ENCODE peak calls at places on chromosome 17, in four cellular contexts. One of them, this sample, is unnamed.

GRCh38 chr17:28967240-28968135 is 16.2 kb upstream of the PHF12 start:
- DNase-seq in cardiac muscle cell: no peak
- DNase-seq in stomach: no peak
- DNase-seq in fibroblast of lung: peak
- DNase-seq in this sample: peak

GRCh38 chr17:50329716-50330115 is 16.2 kb upstream of the XYLT2 start:
- DNase-seq in cardiac muscle cell: no peak
- DNase-seq in stomach: no peak
- DNase-seq in fibroblast of lung: no peak
- DNase-seq in this sample: no peak

GRCh38 chr17:8209909-8210760 is at the start of gene AURKB:
- DNase-seq in fibroblast of lung: peak
- DNase-seq in stomach: peak
- DNase-seq in cardiac muscle cell: peak
- DNase-seq in this sample: peak

GRCh38 chr17:34252890-34253525 is 2.1 kb upstream of the CCL2 start:
- DNase-seq in stomach: no peak
- DNase-seq in cardiac muscle cell: no peak
- DNase-seq in fibroblast of lung: peak
- DNase-seq in this sample: no peak

GRCh38 chr17:8041249-8041928 is 2.5 kb downstream of the ALOX15B start:
- DNase-seq in cardiac muscle cell: peak
- DNase-seq in fibroblast of lung: peak
- DNase-seq in stomach: peak
- DNase-seq in this sample: no peak

GRCh38 chr17:73196500-73196899 is 3.6 kb downstream of the COG1 start:
- DNase-seq in cardiac muscle cell: peak
- DNase-seq in fibroblast of lung: peak
- DNase-seq in stomach: peak
- DNase-seq in this sample: no peak

GRCh38 chr17:17987901-17988300 is 15.2 kb downstream of the DRC3 start:
- DNase-seq in stomach: no peak
- DNase-seq in cardiac muscle cell: no peak
- DNase-seq in fibroblast of lung: no peak
- DNase-seq in this sample: no peak

GRCh38 chr17:61247438-61247837 is 152.2 kb upstream of the TBX2 start:
- DNase-seq in cardiac muscle cell: no peak
- DNase-seq in stomach: no peak
- DNase-seq in fibroblast of lung: peak
- DNase-seq in this sample: no peak

GRCh38 chr17:78883090-78883532 is 19.9 kb downstream of the CEP295NL start:
- DNase-seq in stomach: peak
- DNase-seq in fibroblast of lung: peak
- DNase-seq in cardiac muscle cell: no peak
- DNase-seq in this sample: peak

GRCh38 chr17:82338858-82339633 is 5.5 kb upstream of the SECTM1 start:
- DNase-seq in cardiac muscle cell: no peak
- DNase-seq in fibroblast of lung: peak
- DNase-seq in stomach: peak
- DNase-seq in this sample: peak

GRCh38 chr17:6528557-6528956 is 27.8 kb downstream of the PITPNM3 start:
- DNase-seq in fibroblast of lung: no peak
- DNase-seq in stomach: no peak
- DNase-seq in cardiac muscle cell: no peak
- DNase-seq in this sample: no peak

GRCh38 chr17:75749545-75750389 is 15.2 kb downstream of the GALK1 start:
- DNase-seq in stomach: peak
- DNase-seq in cardiac muscle cell: peak
- DNase-seq in fibroblast of lung: peak
- DNase-seq in this sample: peak

GRCh38 chr17:68600881-68601564 is at the start of gene FAM20A:
- DNase-seq in fibroblast of lung: no peak
- DNase-seq in stomach: peak
- DNase-seq in cardiac muscle cell: peak
- DNase-seq in this sample: peak

GRCh38 chr17:36142806-36143205 is 33.6 kb downstream of the TBC1D3B start:
- DNase-seq in cardiac muscle cell: no peak
- DNase-seq in stomach: no peak
- DNase-seq in fibroblast of lung: no peak
- DNase-seq in this sample: no peak

GRCh38 chr17:29870836-29871430 is 59.1 kb downstream of the SSH2 start:
- DNase-seq in cardiac muscle cell: no peak
- DNase-seq in fibroblast of lung: no peak
- DNase-seq in stomach: no peak
- DNase-seq in this sample: no peak

GRCh38 chr17:50265690-50266306 is 8.5 kb upstream of the TMEM92 start:
- DNase-seq in stomach: no peak
- DNase-seq in cardiac muscle cell: no peak
- DNase-seq in fibroblast of lung: no peak
- DNase-seq in this sample: peak

GRCh38 chr17:13650096-13650675 is 48.5 kb upstream of the HS3ST3A1 start:
- DNase-seq in cardiac muscle cell: no peak
- DNase-seq in stomach: no peak
- DNase-seq in fibroblast of lung: no peak
- DNase-seq in this sample: no peak

GRCh38 chr17:50363217-50364060 is 9.5 kb downstream of the MRPL27 start:
- DNase-seq in stomach: no peak
- DNase-seq in fibroblast of lung: peak
- DNase-seq in cardiac muscle cell: peak
- DNase-seq in this sample: no peak

GRCh38 chr17:56596741-56597494 is 3.4 kb downstream of the NOG start:
- DNase-seq in fibroblast of lung: no peak
- DNase-seq in cardiac muscle cell: peak
- DNase-seq in stomach: no peak
- DNase-seq in this sample: no peak

GRCh38 chr17:9959377-9959981 is 54.4 kb upstream of the RCVRN start:
- DNase-seq in cardiac muscle cell: peak
- DNase-seq in stomach: no peak
- DNase-seq in fibroblast of lung: peak
- DNase-seq in this sample: no peak

GRCh38 chr17:82444941-82445521 is 5.5 kb downstream of the CYBC1 start:
- DNase-seq in cardiac muscle cell: no peak
- DNase-seq in stomach: peak
- DNase-seq in fibroblast of lung: peak
- DNase-seq in this sample: peak

GRCh38 chr17:79836952-79837887 is 2.0 kb downstream of the CBX4 start:
- DNase-seq in fibroblast of lung: peak
- DNase-seq in cardiac muscle cell: peak
- DNase-seq in stomach: peak
- DNase-seq in this sample: peak

GRCh38 chr17:9225305-9226101 is 204.2 kb downstream of the NTN1 start:
- DNase-seq in stomach: no peak
- DNase-seq in cardiac muscle cell: no peak
- DNase-seq in fibroblast of lung: no peak
- DNase-seq in this sample: peak

GRCh38 chr17:80931421-80932265 is 60.0 kb upstream of the CHMP6 start:
- DNase-seq in stomach: no peak
- DNase-seq in fibroblast of lung: peak
- DNase-seq in cardiac muscle cell: peak
- DNase-seq in this sample: peak

GRCh38 chr17:47844230-47844629 is 3.2 kb upstream of the SCRN2 start:
- DNase-seq in fibroblast of lung: peak
- DNase-seq in cardiac muscle cell: no peak
- DNase-seq in stomach: no peak
- DNase-seq in this sample: no peak

GRCh38 chr17:47843391-47843730 is 2.3 kb upstream of the SCRN2 start:
- DNase-seq in stomach: no peak
- DNase-seq in cardiac muscle cell: no peak
- DNase-seq in fibroblast of lung: no peak
- DNase-seq in this sample: no peak

GRCh38 chr17:47847341-47848197 is 3.4 kb downstream of the SP6 start:
- DNase-seq in cardiac muscle cell: peak
- DNase-seq in fibroblast of lung: no peak
- DNase-seq in stomach: no peak
- DNase-seq in this sample: no peak

GRCh38 chr17:47846741-47847340 is 4.1 kb downstream of the SP6 start:
- DNase-seq in stomach: no peak
- DNase-seq in cardiac muscle cell: peak
- DNase-seq in fibroblast of lung: no peak
- DNase-seq in this sample: no peak

GRCh38 chr17:47844814-47845453 is 3.9 kb upstream of the SCRN2 start:
- DNase-seq in stomach: no peak
- DNase-seq in fibroblast of lung: no peak
- DNase-seq in cardiac muscle cell: no peak
- DNase-seq in this sample: no peak
- TF ChIP-seq CTCF in stomach: no peak
- TF ChIP-seq CTCF in fibroblast of lung: peak
- TF ChIP-seq CTCF in cardiac muscle cell: peak
- TF ChIP-seq CTCF in this sample: no peak

GRCh38 chr17:41505007-41505835 is at the start of gene KRT13:
- DNase-seq in fibroblast of lung: no peak
- DNase-seq in cardiac muscle cell: no peak
- DNase-seq in stomach: no peak
- DNase-seq in this sample: no peak
- H3K27ac ChIP-seq in fibroblast of lung: no peak
- H3K27ac ChIP-seq in cardiac muscle cell: no peak
- H3K27ac ChIP-seq in stomach: no peak
- H3K27ac ChIP-seq in this sample: no peak

DNA sequence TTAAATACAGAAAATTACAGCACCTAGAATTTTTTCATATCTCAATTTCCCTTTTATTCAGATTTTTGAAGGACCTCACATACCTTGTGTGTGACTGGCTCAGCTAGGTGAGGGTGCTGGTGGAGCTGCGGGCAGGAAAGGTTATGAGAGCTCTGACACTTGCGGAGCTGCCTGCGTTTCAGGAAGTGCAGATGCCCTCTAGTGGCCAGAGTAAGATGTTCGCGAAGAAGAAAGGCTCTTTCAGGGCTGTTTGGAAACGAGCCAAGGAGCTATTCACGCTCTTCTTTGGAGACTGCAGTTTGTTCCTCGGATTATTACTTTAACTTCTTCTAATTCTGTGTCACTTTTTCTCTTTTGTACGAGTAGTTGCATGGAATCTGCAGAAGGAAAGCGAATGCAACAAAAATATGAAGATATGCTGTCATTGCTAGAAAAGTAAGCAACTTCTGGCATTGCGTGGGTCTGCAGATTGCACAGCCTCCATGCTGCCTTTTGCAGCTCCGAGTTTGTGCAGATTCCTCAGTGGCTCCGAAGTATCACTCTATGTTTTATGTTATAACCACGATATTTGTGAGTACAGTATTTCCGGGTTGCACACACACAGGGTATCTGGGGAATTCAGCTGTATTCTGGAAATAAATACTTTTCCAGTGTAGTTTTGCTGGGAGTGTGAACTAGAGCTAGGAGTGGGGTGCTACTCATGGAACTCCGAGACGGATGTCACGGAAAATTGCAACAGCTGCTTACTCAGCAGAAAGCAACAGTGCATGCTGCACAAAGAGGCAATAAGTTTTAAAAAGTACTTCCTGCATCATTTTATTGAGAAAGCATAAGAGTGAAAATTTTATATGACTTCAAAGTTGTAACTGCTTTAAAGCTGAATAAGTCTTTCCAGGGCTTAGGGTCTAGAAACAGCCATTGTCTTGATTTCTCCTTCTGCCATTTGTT is 46.3 kb downstream of the DNAH9 start:
- DNase-seq in cardiac muscle cell: peak
- DNase-seq in fibroblast of lung: peak
- DNase-seq in stomach: peak
- DNase-seq in this sample: no peak
- TF ChIP-seq CTCF in cardiac muscle cell: peak
- TF ChIP-seq CTCF in fibroblast of lung: peak
- TF ChIP-seq CTCF in stomach: no peak
- TF ChIP-seq CTCF in this sample: peak

DNA sequence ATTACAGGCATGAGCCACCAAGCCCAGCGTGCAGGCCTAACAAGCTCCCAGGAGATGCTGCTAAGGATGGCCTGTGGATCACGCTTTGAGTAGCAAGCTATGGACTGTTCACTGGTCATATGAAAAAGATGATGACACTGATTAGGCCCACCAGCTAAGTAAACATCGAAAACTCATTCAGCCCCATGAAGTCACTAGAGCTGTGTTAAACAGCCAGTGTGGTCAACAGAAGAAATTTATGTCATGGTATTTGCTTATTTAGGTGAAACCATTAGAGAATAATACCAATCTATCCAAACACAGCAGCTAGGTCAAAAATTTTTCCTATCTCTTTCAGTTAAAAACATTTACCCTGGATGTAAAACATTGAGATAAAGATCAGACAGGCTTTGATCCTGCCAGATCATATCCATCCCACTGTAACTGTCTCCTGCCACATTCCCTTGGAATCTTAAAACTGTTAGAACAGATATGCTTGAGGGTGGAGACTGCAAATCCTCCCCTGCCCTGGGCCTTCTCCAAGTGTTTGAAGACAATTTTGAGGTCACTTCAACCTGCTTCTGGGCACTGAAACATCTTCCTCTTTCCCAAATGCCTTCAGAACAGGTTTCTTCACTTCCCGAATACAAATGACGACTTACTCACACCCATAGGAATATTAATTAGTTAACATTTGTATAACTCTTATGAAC is 30.9 kb downstream of the HOXB1 start:
- DNase-seq in fibroblast of lung: no peak
- DNase-seq in stomach: no peak
- DNase-seq in cardiac muscle cell: no peak
- DNase-seq in this sample: no peak
- H3K27ac ChIP-seq in fibroblast of lung: no peak
- H3K27ac ChIP-seq in stomach: no peak
- H3K27ac ChIP-seq in cardiac muscle cell: peak
- H3K27ac ChIP-seq in this sample: no peak

GRCh38 chr17:27590864-27591263 is 40.1 kb upstream of the LGALS9 start:
- DNase-seq in cardiac muscle cell: no peak
- DNase-seq in stomach: no peak
- DNase-seq in fibroblast of lung: no peak
- DNase-seq in this sample: no peak

GRCh38 chr17:27591986-27592385 is 39.0 kb upstream of the LGALS9 start:
- DNase-seq in cardiac muscle cell: no peak
- DNase-seq in fibroblast of lung: no peak
- DNase-seq in stomach: no peak
- DNase-seq in this sample: no peak

GRCh38 chr17:27593857-27594255 is 37.1 kb upstream of the LGALS9 start:
- DNase-seq in fibroblast of lung: no peak
- DNase-seq in cardiac muscle cell: no peak
- DNase-seq in stomach: no peak
- DNase-seq in this sample: no peak

GRCh38 chr17:27595208-27595607 is 35.8 kb upstream of the LGALS9 start:
- DNase-seq in fibroblast of lung: no peak
- DNase-seq in cardiac muscle cell: no peak
- DNase-seq in stomach: no peak
- DNase-seq in this sample: no peak

DNA sequence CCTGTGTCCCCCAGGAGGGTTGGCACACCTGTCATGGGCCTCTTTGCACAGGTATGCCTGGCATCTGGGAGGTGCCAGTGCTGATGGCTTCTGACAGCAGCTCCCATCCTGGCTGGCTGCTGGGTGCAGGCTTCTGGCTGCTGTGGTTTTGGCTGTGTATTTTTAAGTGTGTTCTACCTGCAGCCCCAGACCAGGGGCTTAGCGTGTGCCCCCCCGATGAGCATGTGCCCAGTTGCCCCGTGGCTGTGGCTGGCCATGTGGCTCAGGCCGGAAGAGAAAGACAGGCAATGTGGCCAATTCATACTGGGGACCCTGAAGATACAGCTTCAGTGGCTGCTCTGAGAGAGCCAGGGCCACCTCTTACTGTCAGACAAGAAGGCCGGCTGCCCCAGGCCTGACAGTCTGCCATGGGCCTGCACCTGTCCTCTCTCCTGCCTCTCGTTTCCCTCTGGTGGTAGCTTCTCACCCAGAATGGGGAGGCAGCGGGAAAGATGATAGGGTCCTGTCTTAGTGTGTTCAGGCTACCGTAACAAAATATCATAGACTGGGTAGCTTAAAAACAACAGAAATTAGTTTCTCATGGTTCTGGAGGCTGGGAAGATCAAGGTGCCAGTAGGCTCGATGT is 37.6 kb upstream of the LGALS9 start:
- DNase-seq in stomach: no peak
- DNase-seq in fibroblast of lung: no peak
- DNase-seq in cardiac muscle cell: no peak
- DNase-seq in this sample: no peak
- TF ChIP-seq CTCF in stomach: no peak
- TF ChIP-seq CTCF in fibroblast of lung: no peak
- TF ChIP-seq CTCF in cardiac muscle cell: no peak
- TF ChIP-seq CTCF in this sample: no peak

This sample was measured in kidney.